ENCODE peak calls at places on chromosome 1, in nine cellular contexts. C is tibial artery; R is neuronal stem cell; Q is foreskin keratinocyte; K is adrenal gland; E is CD4-positive, alpha-beta T cell; F is colonic mucosa; L is A673; P is stomach. B is an unnamed sample.

GRCh38 chr1:182391028-182391361 is 595 bp downstream of the GLUL start:
- DNase-seq in K (no peak), C (no peak), E (no peak), P (no peak), R (no peak), F (no peak), L (no peak), Q (no peak), B (no peak)

GRCh38 chr1:7408771-7409150 is 362.3 kb upstream of the VAMP3 start:
- DNase-seq in Q (no peak), F (no peak), R (no peak), K (no peak), L (no peak), E (no peak), C (no peak), P (peak), B (no peak)

GRCh38 chr1:20732071-20732587 is 374 bp downstream of the SH2D5 start:
- DNase-seq in Q (peak), P (peak), F (peak), C (no peak), E (peak), K (peak), R (peak), L (peak), B (no peak)

GRCh38 chr1:202160377-202160940 is at the start of gene PTPN7:
- DNase-seq in C (no peak), R (no peak), Q (no peak), F (peak), P (peak), K (peak), L (peak), E (peak), B (no peak)

GRCh38 chr1:197352011-197352410 is 84.0 kb downstream of the CRB1 start:
- DNase-seq in P (no peak), K (no peak), C (no peak), E (no peak), L (no peak), R (no peak), Q (no peak), F (no peak), B (no peak)

GRCh38 chr1:30405631-30406212 is 317.7 kb downstream of the MATN1 start:
- DNase-seq in L (no peak), E (no peak), C (no peak), K (no peak), Q (no peak), F (no peak), R (no peak), P (peak), B (no peak)

GRCh38 chr1:26529655-26530539 is at the start of gene RPS6KA1:
- DNase-seq in R (peak), Q (no peak), E (peak), P (peak), L (peak), K (peak), F (peak), C (no peak), B (no peak)

GRCh38 chr1:163094589-163094988 is 25.4 kb downstream of the RGS4 start:
- DNase-seq in K (no peak), P (no peak), L (no peak), F (no peak), Q (no peak), R (no peak), C (no peak), E (no peak), B (no peak)

GRCh38 chr1:63835075-63835633 is 61.3 kb downstream of the ROR1 start:
- DNase-seq in Q (no peak), E (no peak), L (peak), R (no peak), K (no peak), C (no peak), P (no peak), F (no peak), B (no peak)

GRCh38 chr1:117674521-117675400 is 68.9 kb downstream of the TENT5C start:
- DNase-seq in C (no peak), E (peak), P (peak), R (no peak), L (peak), K (no peak), Q (no peak), F (peak), B (no peak)

GRCh38 chr1:234727018-234727757 is 117.2 kb upstream of the IRF2BP2 start:
- DNase-seq in K (no peak), C (no peak), P (no peak), L (peak), Q (no peak), F (no peak), R (no peak), E (no peak), B (no peak)

GRCh38 chr1:183048087-183049085 is 25.2 kb downstream of the LAMC1 start:
- DNase-seq in C (no peak), F (no peak), L (no peak), R (no peak), Q (no peak), E (no peak), P (no peak), K (no peak), B (no peak)

GRCh38 chr1:38046333-38046883 is at the start of gene POU3F1:
- DNase-seq in E (no peak), P (no peak), K (no peak), F (no peak), L (no peak), C (no peak), Q (no peak), R (no peak), B (no peak)
- H3K27ac ChIP-seq in E (no peak), P (peak), K (no peak), F (no peak), L (peak), C (peak), Q (peak), R (peak), B (peak)

GRCh38 chr1:24117132-24117531 is 5.2 kb upstream of the MYOM3 start:
- DNase-seq in Q (no peak), C (no peak), K (no peak), E (no peak), R (no peak), P (no peak), F (no peak), L (no peak), B (no peak)

GRCh38 chr1:24119859-24120756 is 8.2 kb upstream of the MYOM3 start:
- DNase-seq in F (peak), Q (peak), L (no peak), C (no peak), P (peak), R (no peak), K (peak), E (no peak), B (peak)

GRCh38 chr1:24119489-24119858 is 7.5 kb upstream of the MYOM3 start:
- DNase-seq in E (no peak), C (no peak), P (no peak), R (no peak), K (no peak), Q (no peak), F (no peak), L (no peak), B (no peak)

GRCh38 chr1:24117722-24118409 is 5.9 kb upstream of the MYOM3 start:
- DNase-seq in P (peak), R (no peak), Q (peak), K (no peak), C (no peak), E (no peak), F (peak), L (no peak), B (peak)

DNA sequence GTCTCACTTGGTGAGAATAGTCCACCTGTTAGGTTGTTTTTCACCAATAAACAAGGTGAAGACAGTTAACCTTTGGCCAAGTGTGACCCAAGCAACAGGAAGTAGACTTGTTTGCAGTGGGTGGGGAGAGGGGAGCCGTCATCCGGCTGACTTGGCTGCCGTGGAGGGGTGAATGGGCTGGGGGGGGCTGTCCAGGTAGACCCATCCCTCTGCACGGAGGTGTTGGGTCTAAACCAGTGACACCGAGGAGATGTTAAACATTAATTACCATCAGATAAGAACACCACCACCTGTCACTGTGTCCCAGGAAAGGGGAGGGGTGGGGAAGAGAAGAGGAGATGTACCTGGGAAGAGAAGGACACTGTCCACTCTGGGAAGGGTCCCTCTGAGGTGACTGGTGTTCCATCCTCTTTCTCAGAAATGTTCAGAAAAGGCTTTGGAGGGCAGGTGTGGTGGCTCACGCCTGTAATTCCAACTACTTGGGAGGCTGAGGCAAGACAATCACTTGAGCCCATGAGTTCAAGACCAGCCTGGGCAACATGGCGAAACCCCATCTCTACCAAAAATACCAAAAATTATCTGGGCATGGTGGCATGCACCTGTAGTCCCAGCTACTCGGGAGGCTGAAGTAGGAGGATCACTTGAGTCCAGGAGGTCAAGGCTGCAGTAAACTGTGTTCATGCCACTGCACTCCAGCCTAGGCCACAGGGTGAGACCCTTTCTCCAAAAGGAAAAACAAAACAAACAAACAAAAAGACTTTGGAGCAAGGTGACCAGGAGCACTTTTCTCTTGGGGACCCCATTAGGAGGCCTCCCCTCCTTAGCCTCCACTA is 6.7 kb upstream of the MYOM3 start:
- DNase-seq in P (no peak), L (no peak), R (no peak), C (no peak), K (no peak), Q (no peak), E (no peak), F (peak), B (no peak)
- H3K27ac ChIP-seq in P (no peak), L (no peak), R (no peak), C (no peak), K (no peak), Q (no peak), E (no peak), F (peak), B (peak)

GRCh38 chr1:40053138-40053887 is 12.8 kb downstream of the CAP1 start:
- DNase-seq in K (no peak), F (no peak), R (no peak), Q (peak), P (no peak), L (no peak), E (no peak), C (no peak), B (no peak)
- H3K27ac ChIP-seq in K (no peak), F (no peak), R (no peak), Q (no peak), P (no peak), L (no peak), E (no peak), C (no peak), B (peak)

GRCh38 chr1:153447498-153448170 is 12.8 kb downstream of the S100A7 start:
- DNase-seq in C (no peak), K (peak), L (no peak), P (no peak), Q (peak), F (no peak), E (no peak), R (no peak), B (peak)
- H3K27ac ChIP-seq in C (no peak), K (no peak), L (no peak), P (no peak), Q (no peak), F (no peak), E (no peak), R (no peak), B (no peak)